ENCODE peak calls at places on chromosomes 5 and 9, in ten cellular contexts. H, L, X, V, Z, N, Q, T, C and U are unnamed samples.

GRCh38 chr9:7592321-7593319 is 207.0 kb downstream of the DMAC1 start:
- DNase-seq in Z (no peak), T (no peak), H (no peak), X (no peak), C (no peak), N (no peak), L (no peak), V (no peak), Q (no peak), U (no peak)

GRCh38 chr5:74556631-74557595 is 83.6 kb downstream of the ENC1 start:
- DNase-seq in H (no peak), Z (no peak), L (no peak), V (no peak), T (peak; percentile 56), X (no peak), Q (no peak), N (no peak), C (no peak), U (no peak)

GRCh38 chr9:92438900-92439526 is 14.7 kb upstream of the OMD start:
- DNase-seq in H (peak; percentile 52), N (no peak), C (no peak), Q (no peak), Z (no peak), L (peak; percentile 12), T (peak; percentile 62), V (no peak), X (no peak), U (no peak)

GRCh38 chr9:78234810-78235209 is 1.1 kb upstream of the CEP78 start:
- DNase-seq in T (peak; percentile 63), Q (no peak), H (peak; percentile 8), Z (no peak), L (no peak), X (no peak), N (no peak), C (no peak), V (no peak), U (no peak)

GRCh38 chr5:89241186-89241585 is 358.2 kb upstream of the MEF2C start:
- DNase-seq in T (peak; percentile 10), Z (no peak), C (no peak), H (peak; percentile 67), Q (no peak), N (no peak), X (no peak), L (peak; percentile 49), V (no peak), U (peak; percentile 22)

GRCh38 chr9:131045300-131046092 is 36.5 kb downstream of the LAMC3 start:
- DNase-seq in X (no peak), L (no peak), V (peak; percentile 36), T (no peak), C (no peak), N (no peak), Q (no peak), H (no peak), Z (peak; percentile 46), U (no peak)

GRCh38 chr9:131447600-131447999 is 53.7 kb downstream of the PRRC2B start:
- DNase-seq in L (no peak), C (no peak), N (no peak), X (no peak), T (no peak), V (no peak), H (no peak), Q (no peak), Z (no peak), U (no peak)

GRCh38 chr9:92911496-92912475 is 33.9 kb upstream of the ZNF484 start:
- DNase-seq in X (no peak), H (no peak), N (peak; percentile 64), Z (no peak), C (no peak), Q (no peak), T (no peak), V (no peak), L (no peak), U (no peak)

GRCh38 chr5:127652952-127653611 is 4.2 kb downstream of the CTXN3 start:
- DNase-seq in X (no peak), Q (no peak), C (no peak), H (no peak), Z (no peak), T (no peak), L (no peak), V (no peak), N (no peak), U (no peak)

GRCh38 chr5:127660048-127660733 is 11.3 kb downstream of the CTXN3 start:
- DNase-seq in H (no peak), L (no peak), X (no peak), T (no peak), C (no peak), Q (no peak), N (peak; percentile 36), V (no peak), Z (no peak), U (no peak)

DNA sequence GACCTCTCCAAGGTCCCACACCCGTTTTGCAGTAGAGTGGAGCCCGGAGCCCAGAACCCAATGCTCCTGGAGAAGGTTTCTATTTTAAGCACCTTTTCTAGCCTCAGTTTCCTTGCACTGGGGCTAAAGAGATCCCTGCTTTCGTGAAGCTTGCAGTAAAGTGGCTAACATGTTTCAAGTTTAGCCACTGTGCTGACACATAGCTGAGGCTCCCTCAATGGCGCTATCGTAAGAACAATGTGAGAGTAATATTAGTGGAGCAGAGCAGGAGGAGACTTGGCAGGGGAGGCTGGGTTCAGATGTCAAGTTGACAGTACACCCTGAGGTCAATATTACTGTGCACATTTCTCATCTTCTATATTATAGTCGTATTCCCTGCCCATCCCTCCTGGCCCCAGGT is 7.9 kb downstream of the CTXN3 start:
- DNase-seq in V (no peak), T (no peak), H (no peak), C (no peak), N (no peak), Q (no peak), X (no peak), L (no peak), Z (no peak), U (no peak)
- H3K4me3 ChIP-seq in V (no peak overlapping the region), T (no peak overlapping the region), H (no peak overlapping the region), C (no peak overlapping the region), N (no peak overlapping the region), Q (no peak overlapping the region), X (no peak overlapping the region), L (no peak overlapping the region), Z (no peak overlapping the region), U (no peak overlapping the region)

GRCh38 chr9:129968690-129969485 is 74.1 kb downstream of the FNBP1 start:
- DNase-seq in Z (no peak), L (peak; percentile 92), H (peak; percentile 89), X (no peak), V (no peak), Q (no peak), T (peak; percentile 90), C (no peak), N (no peak), U (peak; percentile 70)

GRCh38 chr9:129962889-129963703 is 79.9 kb downstream of the FNBP1 start:
- DNase-seq in C (peak; percentile 45), N (no peak), H (peak; percentile 59), Q (no peak), T (peak; percentile 72), V (peak; percentile 86), X (no peak), L (no peak), Z (peak; percentile 87), U (no peak)

GRCh38 chr9:129962376-129962765 is 80.6 kb downstream of the FNBP1 start:
- DNase-seq in N (no peak), H (no peak), Q (no peak), L (no peak), X (no peak), V (no peak), T (no peak), Z (no peak), C (no peak), U (no peak)

DNA sequence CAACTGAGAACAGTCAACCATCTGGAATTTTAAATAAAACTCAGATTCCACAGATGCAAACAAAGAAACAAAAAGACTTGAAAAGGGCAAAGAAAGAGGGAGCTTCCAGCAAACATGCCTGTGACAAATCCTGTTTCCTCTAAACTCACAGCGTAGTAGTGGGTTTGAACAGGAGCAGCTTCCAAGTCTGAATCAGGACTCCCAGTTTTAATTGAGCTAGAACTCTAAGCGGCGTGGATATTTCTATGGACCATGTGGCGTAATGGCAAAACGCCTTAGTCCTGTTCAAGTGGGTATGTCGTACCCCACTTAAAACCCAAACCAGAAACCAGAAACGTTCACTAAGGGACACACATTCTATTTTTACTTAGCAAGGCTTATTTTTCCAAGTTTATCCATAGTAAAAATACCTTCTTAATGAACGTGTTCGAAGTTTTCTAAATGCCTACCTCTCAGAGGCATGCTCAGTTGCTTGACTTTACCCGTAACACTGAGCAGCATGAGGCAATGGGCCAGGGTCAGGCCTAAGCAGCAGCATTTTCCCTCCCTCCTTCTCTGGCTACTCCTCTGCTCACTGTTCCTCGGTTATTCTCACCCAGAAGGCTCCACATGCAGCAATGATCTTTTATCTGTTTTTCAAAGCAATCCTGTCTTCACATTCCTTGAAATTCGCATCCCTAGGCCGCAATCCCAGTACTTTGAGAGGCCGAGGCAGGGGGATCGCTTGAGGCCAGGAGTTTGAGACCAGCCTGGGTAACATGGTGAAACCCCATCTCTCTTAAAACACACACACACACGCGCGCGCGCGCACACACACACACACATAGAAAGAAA is 77.9 kb downstream of the FNBP1 start:
- DNase-seq in H (peak; percentile 82), L (peak; percentile 64), C (no peak), V (no peak), T (peak; percentile 62), Z (no peak), N (peak; percentile 26), X (no peak), Q (no peak), U (no peak)
- H3K4me3 ChIP-seq in H (no peak overlapping the region), L (no peak overlapping the region), C (no peak overlapping the region), V (no peak overlapping the region), T (no peak overlapping the region), Z (no peak overlapping the region), N (no peak overlapping the region), X (no peak overlapping the region), Q (no peak overlapping the region), U (no peak overlapping the region)

DNA sequence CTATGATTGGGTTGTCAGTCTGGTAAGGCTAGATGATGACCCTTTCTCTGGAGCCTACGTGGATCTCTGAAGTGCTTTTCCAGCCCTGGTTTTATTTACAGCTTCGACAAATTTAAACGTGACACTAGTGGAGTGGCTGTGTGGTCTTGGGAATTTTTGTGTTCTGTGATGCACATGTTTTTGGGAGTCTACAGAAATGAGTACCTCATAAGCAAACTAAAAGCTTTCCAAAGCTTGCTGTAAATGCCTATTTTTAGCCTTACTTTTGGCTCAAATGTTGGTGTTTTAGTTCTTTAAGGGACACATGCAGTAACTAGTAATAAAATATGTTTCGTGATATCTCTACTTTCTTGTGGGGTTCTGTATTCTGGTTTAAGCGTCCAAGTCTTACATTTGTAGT is 3.3 kb downstream of the LARP1 start:
- DNase-seq in V (no peak), T (no peak), N (no peak), C (no peak), Q (no peak), L (no peak), Z (no peak), X (no peak), H (no peak), U (no peak)
- H3K4me3 ChIP-seq in V (peak overlapping the region; percentile 0), T (peak overlapping the region; percentile 93), N (peak overlapping the region; percentile 98), C (no peak overlapping the region), Q (peak overlapping the region; percentile 98), L (peak overlapping the region; percentile 17), Z (peak overlapping the region; percentile 40), X (peak overlapping the region; percentile 100), H (peak overlapping the region; percentile 20), U (peak overlapping the region; percentile 38)

DNA sequence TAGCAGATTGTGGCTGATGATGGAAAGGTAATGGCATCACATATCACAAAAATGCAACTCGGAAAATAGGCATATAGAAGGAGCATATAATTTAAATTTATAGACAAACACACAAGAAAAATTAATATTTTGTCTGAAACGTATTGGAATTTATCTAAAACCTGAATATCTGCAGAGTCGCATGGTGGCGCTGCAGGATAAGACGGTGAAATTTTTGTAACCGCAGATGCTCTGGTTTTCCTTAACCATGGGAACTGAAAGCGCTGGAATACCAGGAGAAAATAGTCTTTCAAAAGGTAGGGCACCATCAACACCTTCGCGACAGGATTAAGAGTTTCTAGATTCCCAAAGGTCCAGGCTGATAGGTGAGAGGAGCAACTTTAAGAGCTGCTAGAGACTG is 11.0 kb downstream of the PCDHB14 start:
- DNase-seq in T (peak; percentile 36), Z (no peak), C (no peak), X (no peak), H (no peak), N (no peak), L (no peak), V (no peak), Q (no peak), U (no peak)
- H3K4me3 ChIP-seq in T (peak overlapping the region; percentile 35), Z (no peak overlapping the region), C (no peak overlapping the region), X (peak overlapping the region; percentile 9), H (no peak overlapping the region), N (no peak overlapping the region), L (no peak overlapping the region), V (no peak overlapping the region), Q (peak overlapping the region; percentile 36), U (peak overlapping the region; percentile 20)